ENCODE peak calls at places on chromosomes 6 and 20, in nine cellular contexts. P is breast epithelium, V is left lung, K is heart right ventricle, W is neuronal stem cell, R is mucosa of descending colon, J is SJSA1, E is SK-N-SH, H is sigmoid colon. F is an unnamed sample.

GRCh38 chr20:21048841-21049273 is 57.3 kb downstream of the LINC00237 start:
- DNase-seq in P (no peak), V (no peak), K (no peak), W (peak; percentile 15), R (peak; percentile 56), J (peak; percentile 55), E (peak; percentile 45), H (no peak), F (peak; percentile 85)

GRCh38 chr20:24657211-24657610 is 187.8 kb downstream of the SYNDIG1 start:
- DNase-seq in P (no peak), V (no peak), K (no peak), W (no peak), R (no peak), J (no peak), E (no peak), H (no peak), F (no peak)

GRCh38 chr20:52869698-52870288 is 102.4 kb upstream of the TSHZ2 start:
- DNase-seq in P (no peak), V (no peak), K (no peak), W (no peak), R (no peak), J (no peak), E (no peak), H (no peak), F (no peak)

GRCh38 chr20:13684566-13685222 is 46.0 kb upstream of the TASP1 start:
- DNase-seq in P (no peak), V (no peak), K (no peak), W (no peak), R (no peak), J (no peak), E (no peak), H (no peak), F (no peak)

GRCh38 chr20:34449674-34450592 is 66.3 kb upstream of the DYNLRB1 start:
- DNase-seq in P (no peak), V (no peak), K (no peak), W (no peak), R (no peak), J (no peak), E (no peak), H (no peak), F (no peak)

GRCh38 chr6:36954262-36954931 is at the start of gene PI16:
- DNase-seq in P (no peak), V (no peak), K (no peak), W (no peak), R (no peak), J (no peak), E (no peak), H (no peak), F (no peak)

GRCh38 chr20:51021067-51022025 is 1.6 kb downstream of the KCNG1 start:
- DNase-seq in P (no peak), V (no peak), K (no peak), W (no peak), R (no peak), J (no peak), E (no peak), H (no peak), F (peak; percentile 51)

GRCh38 chr6:122302077-122302476 is 97.4 kb upstream of the HSF2 start:
- DNase-seq in P (no peak), V (no peak), K (no peak), W (no peak), R (no peak), J (no peak), E (no peak), H (no peak), F (no peak)

GRCh38 chr6:4129446-4129845 is 5.9 kb downstream of the ECI2 start:
- DNase-seq in P (no peak), V (no peak), K (no peak), W (no peak), R (no peak), J (no peak), E (no peak), H (no peak), F (no peak)

GRCh38 chr6:16136086-16136485 is 7.2 kb downstream of the MYLIP start:
- DNase-seq in P (no peak), V (no peak), K (no peak), W (no peak), R (no peak), J (no peak), E (no peak), H (no peak), F (no peak)

GRCh38 chr20:7742479-7742878 is 197.8 kb downstream of the HAO1 start:
- DNase-seq in P (no peak), V (no peak), K (no peak), W (no peak), R (no peak), J (no peak), E (no peak), H (no peak), F (no peak)

GRCh38 chr20:44736170-44737021 is 9.3 kb upstream of the KCNK15 start:
- DNase-seq in P (peak; percentile 40), V (no peak), K (peak; percentile 75), W (peak; percentile 61), R (no peak), J (no peak), E (no peak), H (peak; percentile 88), F (peak; percentile 83)

GRCh38 chr6:25007269-25007699 is 71.5 kb upstream of the RIPOR2 start:
- DNase-seq in P (no peak), V (no peak), K (no peak), W (no peak), R (no peak), J (no peak), E (no peak), H (no peak), F (no peak)

GRCh38 chr6:137115653-137116052 is 57.8 kb downstream of the IL22RA2 start:
- DNase-seq in P (no peak), V (no peak), K (no peak), W (no peak), R (no peak), J (no peak), E (peak; percentile 9), H (no peak), F (no peak)

GRCh38 chr6:13014551-13015378 is 298.2 kb downstream of the PHACTR1 start:
- DNase-seq in P (no peak), V (no peak), K (peak; percentile 18), W (no peak), R (no peak), J (no peak), E (peak; percentile 78), H (no peak), F (no peak)

GRCh38 chr6:35637911-35638310 is 50.8 kb downstream of the FKBP5 start:
- DNase-seq in P (no peak), V (no peak), K (no peak), W (no peak), R (no peak), J (no peak), E (no peak), H (no peak), F (no peak)

GRCh38 chr6:133761706-133762105 is 127.2 kb upstream of the TCF21 start:
- DNase-seq in P (no peak), V (no peak), K (no peak), W (no peak), R (no peak), J (no peak), E (no peak), H (no peak), F (no peak)

GRCh38 chr6:113489946-113490345 is 367.2 kb upstream of the MARCKS start:
- DNase-seq in P (no peak), V (no peak), K (no peak), W (no peak), R (no peak), J (no peak), E (no peak), H (no peak), F (no peak)

DNA sequence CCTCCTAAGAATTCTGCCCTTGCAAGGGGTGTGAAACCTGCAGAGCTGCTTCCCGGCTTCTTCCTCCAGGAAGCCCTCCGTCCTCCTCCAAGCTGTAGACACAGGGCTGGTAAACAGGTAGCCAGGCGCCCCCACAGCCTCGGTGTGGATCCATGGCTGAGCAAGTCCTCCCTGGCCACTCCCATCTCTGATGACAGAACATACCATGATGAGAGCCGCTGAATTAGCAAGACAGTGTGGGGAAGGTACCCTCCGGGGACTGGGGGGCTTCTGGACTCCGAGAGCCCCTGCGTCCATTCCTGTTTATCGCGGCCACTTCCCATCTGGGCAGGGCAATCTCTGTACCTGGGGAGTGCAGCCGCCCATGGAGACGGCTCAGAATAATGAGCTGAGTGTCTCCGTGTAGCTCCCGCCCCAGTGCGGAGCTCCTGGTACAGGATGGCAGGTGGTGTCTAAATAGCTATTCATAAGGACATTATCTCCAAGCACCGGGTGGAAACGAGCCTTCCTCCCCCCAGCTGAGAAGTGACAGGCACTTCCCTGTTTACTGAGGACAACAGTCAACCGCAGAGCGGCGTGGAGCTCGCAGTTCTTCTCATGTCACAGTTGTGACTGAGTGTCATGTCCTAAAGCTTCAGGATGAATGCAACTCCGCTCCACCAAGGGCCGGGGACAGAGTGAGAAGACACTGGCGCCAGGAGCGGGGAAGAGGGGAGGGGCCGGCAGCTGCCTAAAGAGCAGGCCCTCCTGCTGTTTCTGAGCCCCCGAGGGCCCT is 22.7 kb upstream of the NTSR1 start:
- DNase-seq in P (no peak), V (peak; percentile 80), K (no peak), W (no peak), R (peak; percentile 58), J (no peak), E (no peak), H (no peak), F (peak; percentile 46)
- H3K4me1 ChIP-seq in P (no peaks in the 10 kb centered on the region), V (no peaks in the 10 kb centered on the region), K (peaks cover 9% of the 10 kb centered on the region), W (peaks cover 11% of the 10 kb centered on the region), R (peaks cover 9% of the 10 kb centered on the region), J (no peaks in the 10 kb centered on the region), E (peaks cover 4% of the 10 kb centered on the region), H (peaks cover 12% of the 10 kb centered on the region), F (no peaks in the 10 kb centered on the region)

GRCh38 chr6:105014954-105015353 is 58.0 kb downstream of the LIN28B start:
- DNase-seq in P (no peak), V (no peak), K (no peak), W (no peak), R (no peak), J (no peak), E (no peak), H (no peak), F (peak; percentile 60)
- H3K4me1 ChIP-seq in P (no peaks in the 10 kb centered on the region), V (no peaks in the 10 kb centered on the region), K (no peaks in the 10 kb centered on the region), W (no peaks in the 10 kb centered on the region), R (no peaks in the 10 kb centered on the region), J (peaks cover 8% of the 10 kb centered on the region), E (no peaks in the 10 kb centered on the region), H (no peaks in the 10 kb centered on the region), F (peaks cover 22% of the 10 kb centered on the region)

DNA sequence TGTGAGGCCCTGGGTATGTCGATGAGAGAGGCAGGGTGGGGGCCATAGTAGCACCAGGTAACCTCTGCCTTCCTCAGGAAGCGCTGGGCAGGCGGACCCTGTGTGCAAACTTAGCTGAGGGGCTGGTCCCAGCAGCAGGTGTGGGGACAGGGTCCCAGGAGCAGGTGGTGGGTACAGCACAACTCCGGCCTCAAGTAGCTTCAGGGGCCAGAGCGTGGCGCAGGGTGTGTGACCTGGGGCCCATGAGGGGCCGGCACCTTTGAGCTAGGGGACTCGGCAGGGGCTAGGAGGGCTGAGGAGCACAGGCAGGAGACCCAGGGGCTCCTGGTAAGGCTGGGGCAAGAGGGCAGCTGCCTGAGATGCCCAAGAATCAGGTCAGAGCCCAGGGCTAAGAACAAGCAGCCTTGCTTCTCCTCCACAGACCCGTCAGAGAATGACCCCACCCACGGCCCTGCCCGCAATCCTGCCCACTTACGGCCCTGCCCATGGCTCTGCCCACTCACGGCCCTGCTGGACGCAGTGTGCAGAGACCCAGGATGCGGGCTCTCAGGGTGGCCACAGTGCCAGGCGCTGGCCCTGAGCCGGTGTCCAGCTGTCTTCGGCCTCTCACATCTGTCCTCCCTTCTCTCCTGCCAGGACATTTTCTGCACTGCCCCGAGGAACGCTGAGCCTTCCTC is 30.9 kb downstream of the CHRNA4 start:
- DNase-seq in P (no peak), V (no peak), K (no peak), W (no peak), R (no peak), J (no peak), E (no peak), H (no peak), F (no peak)
- H3K4me1 ChIP-seq in P (no peaks in the 10 kb centered on the region), V (no peaks in the 10 kb centered on the region), K (no peaks in the 10 kb centered on the region), W (no peaks in the 10 kb centered on the region), R (no peaks in the 10 kb centered on the region), J (no peaks in the 10 kb centered on the region), E (peaks cover 3% of the 10 kb centered on the region), H (no peaks in the 10 kb centered on the region), F (no peaks in the 10 kb centered on the region)

GRCh38 chr20:36959242-36959641 is 7.7 kb upstream of the SAMHD1 start:
- DNase-seq in P (no peak), V (no peak), K (no peak), W (no peak), R (no peak), J (no peak), E (no peak), H (no peak), F (no peak)
- H3K4me1 ChIP-seq in P (no peaks in the 10 kb centered on the region), V (peaks cover 4% of the 10 kb centered on the region), K (no peaks in the 10 kb centered on the region), W (no peaks in the 10 kb centered on the region), R (no peaks in the 10 kb centered on the region), J (no peaks in the 10 kb centered on the region), E (no peaks in the 10 kb centered on the region), H (no peaks in the 10 kb centered on the region), F (no peaks in the 10 kb centered on the region)

F was measured in HAP-1.